ENCODE peak calls at places on chromosome 6, in six cellular contexts. B is A549, R is K562, A is GM12878, F is HepG2, T is endothelial cell of umbilical vein. P is an unnamed sample.

GRCh38 chr6:96211341-96211740 is 195.6 kb downstream of the FUT9 start:
- DNase-seq in B (no peak), R (no peak), A (no peak), F (no peak), T (no peak), P (no peak)

GRCh38 chr6:137819740-137820139 is 47.3 kb upstream of the TNFAIP3 start:
- DNase-seq in B (no peak), R (no peak), A (peak; percentile 59), F (no peak), T (peak; percentile 39), P (peak; percentile 29)

GRCh38 chr6:116531675-116532570 is 13.6 kb downstream of the TRAPPC3L start:
- DNase-seq in B (peak; percentile 28), R (peak; percentile 68), A (no peak), F (peak; percentile 66), T (peak; percentile 86), P (peak; percentile 77)

GRCh38 chr6:129590408-129591022 is 119.5 kb downstream of the ARHGAP18 start:
- DNase-seq in B (no peak), R (no peak), A (no peak), F (no peak), T (peak; percentile 34), P (no peak)

GRCh38 chr6:97040355-97040860 is 115.9 kb downstream of the KLHL32 start:
- DNase-seq in B (no peak), R (no peak), A (no peak), F (no peak), T (no peak), P (no peak)

GRCh38 chr6:47352169-47352568 is 42.5 kb upstream of the TNFRSF21 start:
- DNase-seq in B (no peak), R (peak; percentile 17), A (no peak), F (peak; percentile 37), T (peak; percentile 33), P (no peak)

GRCh38 chr6:149043476-149044130 is 273.9 kb upstream of the TAB2 start:
- DNase-seq in B (peak; percentile 22), R (peak; percentile 72), A (no peak), F (peak; percentile 36), T (no peak), P (peak; percentile 55)

GRCh38 chr6:30711758-30712380 is 5.2 kb downstream of the MDC1 start:
- DNase-seq in B (no peak), R (peak; percentile 8), A (no peak), F (no peak), T (no peak), P (no peak)

GRCh38 chr6:169802790-169803189 is 51.4 kb downstream of the ERMARD start:
- DNase-seq in B (no peak), R (no peak), A (no peak), F (no peak), T (no peak), P (peak; percentile 15)

GRCh38 chr6:169241688-169242350 is 11.8 kb downstream of the THBS2 start:
- DNase-seq in B (no peak), R (no peak), A (no peak), F (no peak), T (no peak), P (no peak)

GRCh38 chr6:31202259-31203166 is 32.0 kb upstream of the POU5F1 start:
- DNase-seq in B (no peak), R (no peak), A (no peak), F (no peak), T (peak; percentile 40), P (no peak)

GRCh38 chr6:88804701-88805100 is 158.7 kb downstream of the RNGTT start:
- DNase-seq in B (no peak), R (no peak), A (no peak), F (no peak), T (no peak), P (no peak)

GRCh38 chr6:41008011-41008410 is 31.0 kb downstream of the UNC5CL start:
- DNase-seq in B (no peak), R (no peak), A (no peak), F (no peak), T (no peak), P (no peak)

GRCh38 chr6:11710968-11711643 is 67.5 kb downstream of the ADTRP start:
- DNase-seq in B (no peak), R (no peak), A (no peak), F (no peak), T (no peak), P (no peak)

GRCh38 chr6:11710221-11710836 is 68.3 kb downstream of the ADTRP start:
- DNase-seq in B (no peak), R (no peak), A (no peak), F (no peak), T (peak; percentile 16), P (no peak)

GRCh38 chr6:11711994-11712698 is 66.5 kb downstream of the ADTRP start:
- DNase-seq in B (no peak), R (no peak), A (no peak), F (no peak), T (no peak), P (peak; percentile 61)

GRCh38 chr6:11712760-11713159 is 65.8 kb downstream of the ADTRP start:
- DNase-seq in B (no peak), R (no peak), A (no peak), F (no peak), T (no peak), P (peak; percentile 89)

GRCh38 chr6:11711644-11711993 is 67.0 kb downstream of the ADTRP start:
- DNase-seq in B (no peak), R (no peak), A (peak; percentile 67), F (no peak), T (no peak), P (peak; percentile 61)
- TF ChIP-seq MYC in B (no peak), R (no peak), A (no peak), F (no peak), T (no peak), P (no peak)

GRCh38 chr6:98794306-98794852 is 40.0 kb upstream of the POU3F2 start:
- DNase-seq in B (no peak), R (no peak), A (no peak), F (no peak), T (no peak), P (no peak)
- TF ChIP-seq POLR2A in B (no peak), R (no peak), A (no peak), F (no peak), T (no peak), P (no peak)

DNA sequence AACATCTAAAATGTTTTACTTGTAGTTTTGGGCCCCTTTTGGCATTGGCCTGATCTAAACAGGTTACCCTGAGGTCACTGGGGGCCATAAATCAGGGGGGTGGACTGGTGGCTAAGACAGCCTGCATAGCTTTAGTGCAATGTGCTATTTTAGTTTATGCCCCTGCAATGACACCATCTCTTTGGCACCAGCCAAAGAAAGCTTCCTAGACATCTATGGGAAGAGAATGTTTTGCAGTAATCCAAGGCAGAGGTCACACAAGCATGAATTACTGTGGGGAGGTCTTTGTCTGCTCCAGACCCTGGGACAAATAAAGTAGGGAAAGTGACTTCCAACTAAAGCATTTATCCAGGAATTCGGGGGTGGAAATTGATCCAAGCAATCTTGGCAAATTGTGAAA is 5.4 kb downstream of the RIPOR2 start:
- DNase-seq in B (no peak), R (no peak), A (no peak), F (no peak), T (peak; percentile 44), P (no peak)
- TF ChIP-seq MYC in B (no peak), R (no peak), A (no peak), F (no peak), T (no peak), P (no peak)

GRCh38 chr6:7108196-7108963 is 619 bp downstream of the RREB1 start:
- DNase-seq in B (peak; percentile 25), R (peak; percentile 64), A (no peak), F (peak; percentile 35), T (peak; percentile 61), P (peak; percentile 74)
- TF ChIP-seq POLR2A in B (no peak), R (no peak), A (peak; percentile 21), F (no peak), T (peak; percentile 29), P (no peak)

DNA sequence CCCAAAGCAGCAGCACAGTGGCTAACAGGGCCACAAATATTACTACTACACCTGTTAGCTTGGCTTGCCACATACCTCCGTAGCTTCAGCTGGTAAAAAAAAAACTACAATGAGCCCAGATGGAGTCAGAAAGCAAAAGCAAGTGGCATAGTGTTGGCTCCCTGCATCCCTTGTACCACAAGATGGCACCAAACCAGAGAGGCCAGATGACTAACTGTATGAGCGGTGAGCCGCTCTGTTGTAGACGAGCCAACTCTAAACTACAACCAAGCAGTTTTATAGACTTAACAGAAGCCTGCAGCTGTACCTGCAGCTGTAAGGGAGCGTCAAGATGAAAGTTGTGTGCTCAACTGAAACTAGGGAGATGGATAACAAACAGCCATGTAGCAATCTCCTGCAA is 84.5 kb upstream of the MCHR2 start:
- DNase-seq in B (no peak), R (no peak), A (no peak), F (peak; percentile 20), T (peak; percentile 12), P (peak; percentile 30)
- TF ChIP-seq MYC in B (no peak), R (no peak), A (no peak), F (no peak), T (no peak), P (no peak)

GRCh38 chr6:83430606-83431544 is at the start of gene ME1:
- DNase-seq in B (peak; percentile 36), R (peak; percentile 94), A (peak; percentile 52), F (no peak), T (peak; percentile 77), P (peak; percentile 97)
- TF ChIP-seq POLR2A in B (peak; percentile 66), R (peak; percentile 82), A (peak; percentile 79), F (no peak), T (no peak), P (peak; percentile 40)

GRCh38 chr6:50180646-50181045 is 130.9 kb upstream of the DEFB112 start:
- DNase-seq in B (no peak), R (no peak), A (no peak), F (no peak), T (no peak), P (no peak)

GRCh38 chr6:50187212-50188055 is 137.7 kb upstream of the DEFB112 start:
- DNase-seq in B (no peak), R (no peak), A (no peak), F (no peak), T (no peak), P (no peak)

DNA sequence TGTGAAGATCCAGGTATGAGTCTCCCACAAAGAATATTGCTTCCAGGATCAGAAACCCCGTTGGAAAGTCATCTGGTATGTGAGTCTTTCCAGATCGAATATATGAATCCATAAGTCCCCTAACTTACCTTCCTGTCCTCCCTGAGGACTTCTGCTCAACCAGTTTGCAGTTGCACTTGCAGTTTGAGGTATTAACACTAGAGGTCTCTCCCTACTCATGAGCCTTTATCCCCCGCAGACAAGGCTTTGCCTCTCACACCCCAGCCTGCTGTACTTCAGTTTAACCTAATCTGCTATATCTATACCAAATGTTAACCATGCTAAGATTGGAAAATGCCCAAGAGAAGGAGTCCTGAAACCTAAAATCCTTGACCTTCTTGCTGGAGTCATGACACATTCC is 135.3 kb upstream of the DEFB112 start:
- DNase-seq in B (no peak), R (no peak), A (no peak), F (peak; percentile 25), T (no peak), P (peak; percentile 47)
- TF ChIP-seq MYC in B (no peak), R (no peak), A (no peak), F (no peak), T (no peak), P (no peak)

P was measured in NB4.